ENCODE peak calls at places on chromosomes 4 and X, in five cellular contexts. I, Y, N, L and B are unnamed samples.

GRCh38 chr4:161799687-161800086 is 364.1 kb downstream of the FSTL5 start:
- DNase-seq in L (no peak), N (peak), Y (no peak), I (no peak), B (no peak)

GRCh38 chr4:169810325-169811323 is 52.9 kb upstream of the HPF1 start:
- DNase-seq in Y (peak), N (peak), L (peak), I (peak), B (no peak)

GRCh38 chr4:80276922-80277321 is 10.5 kb downstream of the FGF5 start:
- DNase-seq in N (no peak), L (no peak), I (no peak), Y (no peak), B (no peak)

GRCh38 chr4:30616943-30617646 is 103.1 kb upstream of the PCDH7 start:
- DNase-seq in Y (peak), I (no peak), L (no peak), N (peak), B (no peak)

GRCh38 chr4:184094532-184095192 is 123.0 kb downstream of the ENPP6 start:
- DNase-seq in L (no peak), I (no peak), N (no peak), Y (no peak), B (no peak)

GRCh38 chr4:173509031-173510001 is 20.7 kb downstream of the HAND2 start:
- DNase-seq in Y (no peak), L (no peak), I (no peak), N (no peak), B (no peak)

GRCh38 chr4:120918788-120919187 is 3.7 kb downstream of the PRDM5 start:
- DNase-seq in I (no peak), Y (peak), L (peak), N (peak), B (no peak)

GRCh38 chr4:37453004-37453360 is 208.4 kb downstream of the NWD2 start:
- DNase-seq in I (peak), Y (peak), L (peak), N (peak), B (no peak)

GRCh38 chrX:129682979-129683378 is 28.2 kb upstream of the APLN start:
- DNase-seq in N (no peak), Y (no peak), I (no peak), L (no peak), B (no peak)

GRCh38 chrX:129678881-129679195 is 24.1 kb upstream of the APLN start:
- DNase-seq in L (no peak), I (no peak), Y (no peak), N (no peak), B (no peak)

GRCh38 chrX:129679856-129680255 is 25.1 kb upstream of the APLN start:
- DNase-seq in I (no peak), N (peak), L (no peak), Y (no peak), B (no peak)

DNA sequence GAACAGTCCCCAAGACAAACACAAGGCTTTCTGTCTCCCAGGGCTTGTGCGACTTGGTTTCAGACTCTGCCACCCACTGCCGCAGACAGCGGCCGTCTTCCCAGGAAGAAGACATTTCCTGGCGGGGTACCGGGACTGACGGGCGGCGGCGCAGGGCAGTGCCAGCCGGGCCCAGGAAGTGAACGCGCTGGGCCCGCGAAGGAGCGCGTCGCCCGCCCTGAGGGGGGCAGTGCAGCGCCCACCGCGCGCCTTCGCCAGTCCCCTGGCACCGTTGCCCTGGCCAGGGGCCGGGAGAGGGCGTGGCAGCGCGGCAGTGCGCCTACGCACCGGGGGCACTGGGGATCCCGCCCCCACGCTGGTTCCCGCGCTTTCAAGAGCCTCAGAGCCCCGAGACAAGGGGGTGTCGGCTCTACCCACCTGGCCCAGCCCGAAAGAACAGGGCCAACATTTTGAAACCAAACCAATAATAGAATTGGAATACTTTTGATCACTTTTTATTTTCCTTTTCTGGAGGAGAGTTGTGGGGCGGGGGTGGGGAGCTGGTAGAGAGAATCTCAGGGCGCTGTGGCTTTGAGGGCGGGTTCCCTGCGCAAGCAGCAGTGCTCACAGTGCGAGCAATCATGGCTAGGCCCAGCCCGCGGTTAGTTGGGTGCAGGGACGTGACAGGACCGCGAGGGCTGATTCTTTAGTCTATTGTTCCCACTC is 23.6 kb upstream of the APLN start:
- DNase-seq in N (no peak), Y (peak), L (no peak), I (no peak), B (peak)
- H3K4me3 ChIP-seq in N (peak), Y (no peak), L (peak), I (no peak), B (peak)

DNA sequence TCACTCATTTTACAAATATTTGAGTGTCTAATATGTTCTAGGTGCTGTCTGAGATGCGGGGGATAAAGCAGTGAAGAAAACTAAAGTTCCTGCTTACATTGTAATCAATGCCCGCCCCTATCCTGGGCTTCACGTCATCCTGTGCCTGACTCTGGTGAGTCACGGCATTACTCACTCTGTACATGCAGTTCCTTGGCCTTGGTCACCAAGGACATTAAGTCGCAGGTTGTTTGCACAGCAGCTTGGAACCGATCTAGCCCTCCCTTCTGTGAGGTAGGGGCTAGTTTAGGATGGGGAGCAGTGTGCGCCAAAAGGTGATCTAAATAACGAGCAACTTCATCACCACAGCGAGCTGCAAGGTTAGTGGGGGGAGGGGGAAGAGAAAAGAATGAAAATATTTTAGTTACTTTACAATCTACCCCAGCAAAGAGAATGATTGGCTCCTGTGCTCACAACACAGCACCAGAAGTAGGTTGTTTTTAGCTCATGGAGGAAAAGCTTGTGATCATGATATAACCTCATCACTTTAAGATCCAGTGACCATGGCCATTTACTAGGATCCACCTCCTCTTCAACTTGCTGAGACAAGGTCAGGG is 48.0 kb upstream of the HDAC8 start:
- DNase-seq in N (peak), L (peak), Y (peak), I (peak), B (no peak)
- H3K4me3 ChIP-seq in N (peak), L (no peak), Y (no peak), I (no peak), B (no peak)

GRCh38 chr4:71307729-71308128 is 31.1 kb upstream of the SLC4A4 start:
- DNase-seq in N (no peak), Y (peak), L (no peak), I (no peak), B (no peak)
- H3K4me3 ChIP-seq in N (no peak), Y (no peak), L (no peak), I (no peak), B (no peak)

GRCh38 chr4:1169691-1170096 is 2.7 kb downstream of the SPON2 start:
- DNase-seq in N (no peak), I (no peak), L (no peak), Y (no peak), B (no peak)

GRCh38 chr4:1172228-1172851 is at the start of gene SPON2:
- DNase-seq in L (no peak), I (no peak), Y (no peak), N (peak), B (no peak)

GRCh38 chr4:1170156-1170804 is 2.1 kb downstream of the SPON2 start:
- DNase-seq in N (no peak), L (no peak), I (no peak), Y (no peak), B (no peak)

GRCh38 chr4:1171306-1172227 is 816 bp downstream of the SPON2 start:
- DNase-seq in N (no peak), L (no peak), Y (peak), I (no peak), B (peak)

DNA sequence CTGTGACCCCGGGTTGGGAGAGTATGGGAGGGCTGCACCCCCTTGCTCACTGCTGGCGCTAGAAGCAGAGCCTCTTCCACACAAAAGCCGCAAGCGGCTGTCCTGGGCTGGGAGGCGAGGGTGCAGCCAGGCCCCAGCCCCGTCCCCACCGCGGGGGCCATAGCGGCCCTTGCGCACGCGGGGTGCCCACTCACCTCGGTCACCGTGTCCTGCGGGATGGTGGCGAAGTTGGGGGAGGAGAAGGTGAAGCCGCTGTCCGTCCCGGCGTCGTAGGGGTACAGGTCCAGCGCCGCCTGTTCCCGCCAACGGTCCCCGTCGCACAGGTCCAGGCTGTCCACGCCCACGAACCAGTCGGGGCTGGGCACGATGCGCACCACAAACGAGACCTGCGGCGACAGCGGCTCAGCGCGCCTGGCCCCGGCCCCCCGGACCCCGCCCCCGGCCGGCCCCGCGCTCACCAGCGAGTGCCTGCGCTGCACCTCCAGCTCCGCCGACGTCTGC is 1.5 kb downstream of the SPON2 start:
- DNase-seq in Y (no peak), I (no peak), N (no peak), L (no peak), B (no peak)
- H3K4me3 ChIP-seq in Y (no peak), I (no peak), N (peak), L (no peak), B (peak)

DNA sequence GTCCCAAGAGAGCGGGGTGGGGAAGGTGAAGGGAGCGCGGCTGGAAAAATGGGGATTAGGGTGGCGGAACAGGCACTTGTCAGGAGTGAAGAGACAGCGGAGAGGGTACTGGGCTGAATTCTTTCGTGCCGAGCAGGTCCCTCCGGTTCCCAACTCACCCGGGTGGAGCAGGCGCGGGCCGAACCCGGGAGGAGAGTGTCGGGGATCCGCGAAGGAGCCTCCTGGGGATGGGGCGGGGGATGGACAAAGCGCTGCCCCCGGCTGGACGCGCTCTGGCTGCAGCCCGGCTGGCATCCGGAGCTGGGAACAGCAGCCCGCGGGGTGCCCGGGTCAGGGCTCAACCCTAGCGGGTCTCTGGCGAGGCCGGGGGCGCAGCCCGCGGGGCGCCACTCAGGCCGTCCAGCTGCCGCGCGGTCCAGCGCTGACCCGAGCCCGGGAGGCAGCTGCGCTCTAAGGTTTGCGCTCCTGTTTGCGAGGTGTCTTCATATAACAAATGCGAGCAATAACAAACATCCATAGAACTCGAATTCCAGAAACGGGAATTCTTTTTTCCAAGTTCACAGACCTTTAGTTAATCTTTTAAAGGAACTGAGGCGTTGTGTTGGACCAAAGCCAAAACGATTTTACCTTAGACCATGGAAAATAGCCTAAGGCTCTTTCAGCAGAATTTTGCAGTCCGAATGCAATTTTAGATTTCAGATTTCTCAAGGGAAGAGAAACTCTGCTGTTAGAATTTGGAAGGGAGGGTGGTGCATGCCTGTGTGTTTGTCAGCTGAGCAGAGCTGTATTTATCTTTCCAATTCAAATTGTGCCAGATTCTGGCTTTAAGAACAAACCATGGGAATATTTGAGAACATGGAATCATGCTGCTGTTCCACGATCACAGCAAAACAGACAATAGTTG is 707 bp downstream of the NPY5R start:
- DNase-seq in N (no peak), Y (peak), I (no peak), L (no peak), B (no peak)
- H3K4me3 ChIP-seq in N (no peak), Y (peak), I (peak), L (peak), B (no peak)

DNA sequence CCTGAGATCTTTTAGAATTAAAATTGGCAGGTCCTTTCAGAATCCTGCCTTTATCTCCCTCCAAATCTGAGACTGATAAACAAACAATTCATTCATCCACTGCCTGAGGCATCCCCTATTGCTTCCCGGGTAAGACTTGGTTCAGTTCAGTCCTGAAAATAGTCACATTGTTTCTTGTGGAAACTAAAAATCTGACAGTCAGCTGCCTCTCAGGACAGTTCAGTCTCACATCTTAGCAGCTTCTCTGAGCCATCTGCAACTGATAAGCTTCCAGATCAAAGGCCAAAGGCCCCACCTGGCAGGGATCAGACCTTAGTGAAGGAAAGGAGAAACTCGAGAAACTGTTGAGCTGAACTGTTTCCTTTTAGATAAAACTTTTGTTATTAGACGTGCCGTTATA is 264.5 kb downstream of the IL15 start:
- DNase-seq in N (no peak), L (no peak), Y (no peak), I (no peak), B (no peak)
- H3K4me3 ChIP-seq in N (no peak), L (no peak), Y (no peak), I (no peak), B (no peak)